ENCODE peak calls at places on chromosomes 1 and 21, in six cellular contexts. One of them, this sample, is unnamed. For H3K36me3, the result is how much of the 10 kb centered on the place peaks cover.

GRCh38 chr1:67716800-67717199 is 31.8 kb downstream of the GADD45A start:
- DNase-seq in Peyer's patch: no peak
- DNase-seq in tibial nerve: no peak
- DNase-seq in K562: no peak
- DNase-seq in spleen: no peak
- DNase-seq in esophagus squamous epithelium: no peak
- DNase-seq in this sample: no peak

GRCh38 chr1:21893046-21893805 is 43.9 kb downstream of the HSPG2 start:
- DNase-seq in Peyer's patch: no peak
- DNase-seq in K562: no peak
- DNase-seq in spleen: peak
- DNase-seq in tibial nerve: no peak
- DNase-seq in esophagus squamous epithelium: no peak
- DNase-seq in this sample: no peak

GRCh38 chr1:204941415-204942338 is 71.0 kb downstream of the NFASC start:
- DNase-seq in spleen: peak
- DNase-seq in Peyer's patch: peak
- DNase-seq in tibial nerve: peak
- DNase-seq in K562: peak
- DNase-seq in esophagus squamous epithelium: no peak
- DNase-seq in this sample: peak

GRCh38 chr1:23370744-23371710 is 1.4 kb upstream of the ZNF436 start:
- DNase-seq in tibial nerve: no peak
- DNase-seq in Peyer's patch: no peak
- DNase-seq in spleen: no peak
- DNase-seq in esophagus squamous epithelium: no peak
- DNase-seq in K562: peak
- DNase-seq in this sample: no peak

GRCh38 chr1:35120458-35121133 is 41.4 kb downstream of the ZMYM1 start:
- DNase-seq in spleen: no peak
- DNase-seq in K562: no peak
- DNase-seq in tibial nerve: no peak
- DNase-seq in Peyer's patch: peak
- DNase-seq in esophagus squamous epithelium: no peak
- DNase-seq in this sample: no peak

GRCh38 chr1:10939654-10940450 is 72.6 kb upstream of the TARDBP start:
- DNase-seq in K562: peak
- DNase-seq in esophagus squamous epithelium: no peak
- DNase-seq in tibial nerve: no peak
- DNase-seq in spleen: no peak
- DNase-seq in Peyer's patch: no peak
- DNase-seq in this sample: no peak

GRCh38 chr1:154348429-154349076 is 23.2 kb downstream of the ATP8B2 start:
- DNase-seq in Peyer's patch: no peak
- DNase-seq in esophagus squamous epithelium: no peak
- DNase-seq in tibial nerve: no peak
- DNase-seq in spleen: no peak
- DNase-seq in K562: peak
- DNase-seq in this sample: no peak

GRCh38 chr1:226381226-226381998 is 26.5 kb downstream of the PARP1 start:
- DNase-seq in Peyer's patch: no peak
- DNase-seq in spleen: no peak
- DNase-seq in tibial nerve: no peak
- DNase-seq in esophagus squamous epithelium: no peak
- DNase-seq in K562: no peak
- DNase-seq in this sample: no peak

GRCh38 chr1:177945943-177946650 is 23.8 kb downstream of the SEC16B start:
- DNase-seq in Peyer's patch: peak
- DNase-seq in K562: peak
- DNase-seq in spleen: no peak
- DNase-seq in esophagus squamous epithelium: no peak
- DNase-seq in tibial nerve: no peak
- DNase-seq in this sample: no peak

GRCh38 chr1:94248956-94249688 is 11.7 kb upstream of the ARHGAP29 start:
- DNase-seq in Peyer's patch: no peak
- DNase-seq in spleen: no peak
- DNase-seq in esophagus squamous epithelium: no peak
- DNase-seq in tibial nerve: no peak
- DNase-seq in K562: no peak
- DNase-seq in this sample: no peak

GRCh38 chr21:40511976-40512375 is 335.0 kb downstream of the DSCAM start:
- DNase-seq in K562: no peak
- DNase-seq in esophagus squamous epithelium: no peak
- DNase-seq in tibial nerve: no peak
- DNase-seq in Peyer's patch: no peak
- DNase-seq in spleen: no peak
- DNase-seq in this sample: no peak

GRCh38 chr1:107963009-107963408 is 2.0 kb downstream of the VAV3 start:
- DNase-seq in Peyer's patch: no peak
- DNase-seq in K562: no peak
- DNase-seq in spleen: no peak
- DNase-seq in tibial nerve: no peak
- DNase-seq in esophagus squamous epithelium: no peak
- DNase-seq in this sample: no peak

GRCh38 chr1:186915555-186915954 is 86.8 kb downstream of the PLA2G4A start:
- DNase-seq in spleen: no peak
- DNase-seq in esophagus squamous epithelium: no peak
- DNase-seq in Peyer's patch: no peak
- DNase-seq in tibial nerve: no peak
- DNase-seq in K562: no peak
- DNase-seq in this sample: no peak

GRCh38 chr1:237226177-237226944 is 184.4 kb downstream of the RYR2 start:
- DNase-seq in spleen: no peak
- DNase-seq in esophagus squamous epithelium: no peak
- DNase-seq in Peyer's patch: no peak
- DNase-seq in K562: no peak
- DNase-seq in tibial nerve: no peak
- DNase-seq in this sample: no peak

GRCh38 chr21:45441431-45442255 is 36.7 kb downstream of the COL18A1 start:
- DNase-seq in esophagus squamous epithelium: no peak
- DNase-seq in spleen: peak
- DNase-seq in K562: no peak
- DNase-seq in tibial nerve: no peak
- DNase-seq in Peyer's patch: no peak
- DNase-seq in this sample: no peak

GRCh38 chr1:150876111-150876434 is 326 bp downstream of the ARNT start:
- DNase-seq in tibial nerve: no peak
- DNase-seq in K562: peak
- DNase-seq in esophagus squamous epithelium: no peak
- DNase-seq in spleen: no peak
- DNase-seq in Peyer's patch: no peak
- DNase-seq in this sample: no peak

GRCh38 chr1:6832789-6833188 is 47.5 kb downstream of the CAMTA1 start:
- DNase-seq in Peyer's patch: no peak
- DNase-seq in K562: no peak
- DNase-seq in esophagus squamous epithelium: no peak
- DNase-seq in tibial nerve: no peak
- DNase-seq in spleen: no peak
- DNase-seq in this sample: no peak

GRCh38 chr1:46204406-46204742 is 1.2 kb downstream of the LURAP1 start:
- DNase-seq in esophagus squamous epithelium: no peak
- DNase-seq in Peyer's patch: no peak
- DNase-seq in spleen: no peak
- DNase-seq in K562: no peak
- DNase-seq in tibial nerve: no peak
- DNase-seq in this sample: peak

GRCh38 chr1:92259350-92259749 is 39.4 kb downstream of the GLMN start:
- DNase-seq in Peyer's patch: no peak
- DNase-seq in tibial nerve: no peak
- DNase-seq in K562: no peak
- DNase-seq in spleen: no peak
- DNase-seq in esophagus squamous epithelium: no peak
- DNase-seq in this sample: no peak

GRCh38 chr1:21216835-21217811 is 40.4 kb upstream of the EIF4G3 start:
- DNase-seq in spleen: peak
- DNase-seq in K562: peak
- DNase-seq in Peyer's patch: peak
- DNase-seq in esophagus squamous epithelium: no peak
- DNase-seq in tibial nerve: peak
- DNase-seq in this sample: peak

GRCh38 chr1:178036090-178036489 is 57.8 kb upstream of the RASAL2 start:
- DNase-seq in tibial nerve: no peak
- DNase-seq in Peyer's patch: no peak
- DNase-seq in spleen: no peak
- DNase-seq in esophagus squamous epithelium: no peak
- DNase-seq in K562: no peak
- DNase-seq in this sample: no peak

GRCh38 chr1:115463347-115463746 is 125.3 kb upstream of the NGF start:
- DNase-seq in esophagus squamous epithelium: no peak
- DNase-seq in Peyer's patch: no peak
- DNase-seq in spleen: no peak
- DNase-seq in K562: no peak
- DNase-seq in tibial nerve: no peak
- DNase-seq in this sample: peak

GRCh38 chr1:159843459-159843858 is 16.8 kb downstream of the SLAMF8 start:
- DNase-seq in tibial nerve: no peak
- DNase-seq in esophagus squamous epithelium: no peak
- DNase-seq in K562: no peak
- DNase-seq in Peyer's patch: no peak
- DNase-seq in spleen: no peak
- DNase-seq in this sample: no peak

GRCh38 chr1:32303358-32303757 is 11.5 kb downstream of the HDAC1 start:
- DNase-seq in tibial nerve: no peak
- DNase-seq in Peyer's patch: no peak
- DNase-seq in esophagus squamous epithelium: no peak
- DNase-seq in spleen: no peak
- DNase-seq in K562: no peak
- DNase-seq in this sample: no peak
- H3K36me3 ChIP-seq in tibial nerve: under half
- H3K36me3 ChIP-seq in Peyer's patch: under half
- H3K36me3 ChIP-seq in esophagus squamous epithelium: half or more
- H3K36me3 ChIP-seq in spleen: under half
- H3K36me3 ChIP-seq in K562: half or more
- H3K36me3 ChIP-seq in this sample: under half

GRCh38 chr1:78652019-78652560 is 2.5 kb downstream of the IFI44 start:
- DNase-seq in spleen: peak
- DNase-seq in tibial nerve: no peak
- DNase-seq in esophagus squamous epithelium: no peak
- DNase-seq in Peyer's patch: no peak
- DNase-seq in K562: no peak
- DNase-seq in this sample: no peak

GRCh38 chr1:78650114-78650513 is 483 bp downstream of the IFI44 start:
- DNase-seq in Peyer's patch: no peak
- DNase-seq in tibial nerve: no peak
- DNase-seq in K562: no peak
- DNase-seq in esophagus squamous epithelium: no peak
- DNase-seq in spleen: no peak
- DNase-seq in this sample: no peak

GRCh38 chr1:78647238-78647637 is 2.4 kb upstream of the IFI44 start:
- DNase-seq in esophagus squamous epithelium: no peak
- DNase-seq in spleen: no peak
- DNase-seq in K562: no peak
- DNase-seq in tibial nerve: no peak
- DNase-seq in Peyer's patch: no peak
- DNase-seq in this sample: no peak

GRCh38 chr1:78651247-78651646 is 1.6 kb downstream of the IFI44 start:
- DNase-seq in Peyer's patch: no peak
- DNase-seq in K562: no peak
- DNase-seq in esophagus squamous epithelium: no peak
- DNase-seq in spleen: peak
- DNase-seq in tibial nerve: no peak
- DNase-seq in this sample: no peak

DNA sequence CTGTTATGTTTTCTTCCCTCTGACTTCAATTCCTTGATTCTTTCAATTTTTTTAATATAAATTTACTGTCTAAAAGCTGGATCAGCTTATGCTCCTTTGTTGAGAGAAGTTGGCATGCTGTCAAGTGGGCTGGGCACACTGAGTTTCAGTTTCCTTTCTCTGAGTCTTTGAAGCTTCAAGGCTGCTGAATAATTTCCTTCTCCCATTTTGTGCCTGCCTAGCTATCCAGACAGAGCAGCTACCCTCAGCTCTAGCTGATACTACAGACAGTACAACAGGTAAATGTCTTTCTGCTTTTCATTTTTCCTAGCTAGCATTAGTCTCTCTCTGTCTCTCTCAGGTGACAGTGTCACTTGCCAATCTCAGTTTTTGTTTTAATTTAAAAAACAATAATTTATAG is at the start of gene IFI44:
- DNase-seq in tibial nerve: peak
- DNase-seq in esophagus squamous epithelium: no peak
- DNase-seq in K562: no peak
- DNase-seq in spleen: peak
- DNase-seq in Peyer's patch: peak
- DNase-seq in this sample: peak
- TF ChIP-seq POLR2A in tibial nerve: peak
- TF ChIP-seq POLR2A in esophagus squamous epithelium: peak
- TF ChIP-seq POLR2A in K562: no peak
- TF ChIP-seq POLR2A in spleen: no peak
- TF ChIP-seq POLR2A in Peyer's patch: no peak
- TF ChIP-seq POLR2A in this sample: peak

DNA sequence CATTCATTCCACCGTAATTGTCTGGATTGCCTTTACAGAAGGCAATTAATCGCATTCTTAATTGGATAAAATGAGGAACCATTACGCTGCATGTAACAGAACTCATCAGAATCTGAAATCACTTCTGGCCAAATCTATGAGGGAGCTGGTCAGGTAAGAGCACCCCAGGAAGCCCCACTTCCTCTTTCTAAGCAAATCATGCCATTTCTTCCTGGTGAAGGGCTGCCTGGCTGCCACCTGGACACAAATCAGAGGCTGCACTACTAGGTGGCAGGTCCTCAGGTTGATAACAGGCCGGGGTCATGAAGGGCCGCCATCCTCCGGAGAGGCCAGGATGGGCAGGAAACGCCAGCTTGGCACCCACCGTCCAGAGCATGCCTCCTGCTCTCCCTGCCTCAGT is 73.7 kb downstream of the CAPZB start:
- DNase-seq in Peyer's patch: no peak
- DNase-seq in tibial nerve: no peak
- DNase-seq in K562: no peak
- DNase-seq in spleen: no peak
- DNase-seq in esophagus squamous epithelium: no peak
- DNase-seq in this sample: no peak
- H3K36me3 ChIP-seq in Peyer's patch: under half
- H3K36me3 ChIP-seq in tibial nerve: under half
- H3K36me3 ChIP-seq in K562: under half
- H3K36me3 ChIP-seq in spleen: under half
- H3K36me3 ChIP-seq in esophagus squamous epithelium: half or more
- H3K36me3 ChIP-seq in this sample: under half

GRCh38 chr1:54405894-54406293 is 300 bp downstream of the SSBP3 start:
- DNase-seq in K562: no peak
- DNase-seq in esophagus squamous epithelium: no peak
- DNase-seq in Peyer's patch: no peak
- DNase-seq in spleen: no peak
- DNase-seq in tibial nerve: no peak
- DNase-seq in this sample: peak

GRCh38 chr1:54404939-54405880 is 984 bp downstream of the SSBP3 start:
- DNase-seq in Peyer's patch: peak
- DNase-seq in K562: peak
- DNase-seq in tibial nerve: no peak
- DNase-seq in esophagus squamous epithelium: no peak
- DNase-seq in spleen: peak
- DNase-seq in this sample: peak

GRCh38 chr1:54407957-54408700 is 1.9 kb upstream of the SSBP3 start:
- DNase-seq in Peyer's patch: no peak
- DNase-seq in esophagus squamous epithelium: no peak
- DNase-seq in tibial nerve: no peak
- DNase-seq in spleen: no peak
- DNase-seq in K562: peak
- DNase-seq in this sample: no peak

GRCh38 chr1:54407201-54407956 is 1.2 kb upstream of the SSBP3 start:
- DNase-seq in K562: peak
- DNase-seq in spleen: peak
- DNase-seq in tibial nerve: peak
- DNase-seq in esophagus squamous epithelium: peak
- DNase-seq in Peyer's patch: no peak
- DNase-seq in this sample: peak

GRCh38 chr1:54406339-54407181 is at the start of gene SSBP3:
- DNase-seq in tibial nerve: peak
- DNase-seq in esophagus squamous epithelium: peak
- DNase-seq in K562: peak
- DNase-seq in spleen: peak
- DNase-seq in Peyer's patch: peak
- DNase-seq in this sample: peak
- TF ChIP-seq POLR2A in tibial nerve: peak
- TF ChIP-seq POLR2A in esophagus squamous epithelium: peak
- TF ChIP-seq POLR2A in K562: peak
- TF ChIP-seq POLR2A in spleen: no peak
- TF ChIP-seq POLR2A in Peyer's patch: peak
- TF ChIP-seq POLR2A in this sample: peak